ENCODE peak calls at places on chromosome 12, in ten cellular contexts. V is H9; R is ovary; W is activated CD8-positive, alpha-beta memory T cell treated with anti-CD3 and anti-CD28 coated beads for 24 hours; M is LHCN-M2; L is frontal cortex; J is activated naive CD8-positive, alpha-beta T cell treated with anti-CD3 and anti-CD28 coated beads for 36 hours; Y is ELF-1; Q is globus pallidus; C is HAP-1. A is an unnamed sample.

GRCh38 chr12:63450821-63451220 is 217.5 kb downstream of the DPY19L2 start:
- DNase-seq in L (no peak), J (no peak), Q (no peak), R (no peak), Y (no peak), W (no peak), M (no peak), V (no peak), C (no peak), A (no peak)

GRCh38 chr12:77742631-77743030 is 88.1 kb upstream of the NAV3 start:
- DNase-seq in J (no peak), Y (no peak), L (no peak), V (no peak), W (no peak), M (no peak), R (no peak), Q (no peak), C (no peak), A (no peak)

GRCh38 chr12:26434299-26434915 is 239.0 kb downstream of the SSPN start:
- DNase-seq in Q (peak; percentile 70), L (peak; percentile 7), J (peak; percentile 3), Y (peak; percentile 29), M (peak; percentile 71), V (peak; percentile 60), C (peak; percentile 75), W (no peak), R (no peak), A (no peak)

GRCh38 chr12:47772738-47773061 is 338 bp upstream of the SLC48A1 start:
- DNase-seq in R (no peak), Q (no peak), W (no peak), M (no peak), Y (no peak), J (no peak), C (no peak), V (no peak), L (no peak), A (no peak)

GRCh38 chr12:24903305-24904088 is 45.4 kb downstream of the BCAT1 start:
- DNase-seq in J (peak; percentile 27), M (no peak), R (no peak), Q (peak; percentile 49), W (peak; percentile 61), L (peak; percentile 7), C (no peak), V (no peak), Y (no peak), A (no peak)

GRCh38 chr12:64890873-64891468 is 66.5 kb downstream of the TBC1D30 start:
- DNase-seq in M (peak; percentile 72), V (no peak), Y (peak; percentile 51), R (no peak), L (peak; percentile 48), W (no peak), Q (peak; percentile 60), J (no peak), C (peak; percentile 64), A (no peak)

GRCh38 chr12:12872139-12872933 is 19.0 kb upstream of the GPRC5A start:
- DNase-seq in Y (peak; percentile 65), R (no peak), C (no peak), V (peak; percentile 54), M (peak; percentile 46), W (no peak), Q (no peak), L (no peak), J (no peak), A (no peak)

GRCh38 chr12:131882804-131883520 is 11.5 kb upstream of the ULK1 start:
- DNase-seq in C (no peak), L (no peak), J (no peak), Q (no peak), R (no peak), W (no peak), M (no peak), V (peak; percentile 63), Y (peak; percentile 75), A (no peak)

GRCh38 chr12:67222302-67222701 is 46.9 kb upstream of the CAND1 start:
- DNase-seq in M (peak; percentile 39), C (no peak), V (no peak), L (no peak), J (no peak), W (no peak), Q (no peak), R (no peak), Y (peak; percentile 51), A (no peak)

GRCh38 chr12:95265765-95266164 is 48.2 kb downstream of the VEZT start:
- DNase-seq in V (no peak), L (no peak), W (no peak), C (no peak), Q (no peak), J (no peak), M (no peak), Y (no peak), R (no peak), A (no peak)

GRCh38 chr12:26058818-26059217 is 66.0 kb downstream of the BHLHE41 start:
- DNase-seq in Y (no peak), W (no peak), V (no peak), Q (no peak), R (no peak), C (no peak), J (no peak), L (no peak), M (no peak), A (no peak)

GRCh38 chr12:118307069-118307954 is 65.4 kb downstream of the TAOK3 start:
- DNase-seq in C (no peak), M (peak; percentile 94), V (no peak), L (no peak), Q (no peak), R (peak; percentile 24), Y (no peak), W (peak; percentile 61), J (peak; percentile 36), A (peak; percentile 65)

GRCh38 chr12:72273851-72274284 is 1.7 kb downstream of the TRHDE start:
- DNase-seq in C (no peak), M (no peak), W (no peak), Y (peak; percentile 6), J (no peak), L (peak; percentile 8), R (peak; percentile 38), Q (no peak), V (peak; percentile 45), A (no peak)

GRCh38 chr12:93886533-93887511 is 209.6 kb downstream of the CRADD start:
- DNase-seq in R (no peak), W (no peak), C (no peak), L (no peak), Y (no peak), Q (no peak), V (no peak), J (no peak), M (peak; percentile 86), A (no peak)

GRCh38 chr12:108835860-108836634 is 21.3 kb downstream of the SSH1 start:
- DNase-seq in W (no peak), L (no peak), Y (no peak), J (no peak), R (no peak), Q (no peak), V (no peak), M (no peak), C (no peak), A (no peak)

GRCh38 chr12:79347852-79348251 is 342.9 kb downstream of the PAWR start:
- DNase-seq in J (no peak), W (no peak), Y (no peak), M (no peak), C (no peak), R (no peak), V (no peak), Q (no peak), L (no peak), A (no peak)

GRCh38 chr12:119804011-119804641 is 73.0 kb downstream of the CIT start:
- DNase-seq in W (no peak), R (no peak), Q (peak; percentile 71), L (peak; percentile 62), J (peak; percentile 10), M (peak; percentile 87), V (peak; percentile 93), C (no peak), Y (peak; percentile 91), A (no peak)

GRCh38 chr12:87801860-87802720 is 227.1 kb downstream of the C12orf50 start:
- DNase-seq in V (no peak), M (peak; percentile 72), L (no peak), Q (peak; percentile 3), J (no peak), R (no peak), W (no peak), C (no peak), Y (no peak), A (no peak)

GRCh38 chr12:89372584-89373370 is 20.5 kb upstream of the DUSP6 start:
- DNase-seq in Y (peak; percentile 47), R (no peak), V (no peak), L (no peak), Q (no peak), C (no peak), J (no peak), W (no peak), M (no peak), A (no peak)

GRCh38 chr12:58540480-58541299 is 379.6 kb downstream of the LRIG3 start:
- DNase-seq in J (peak; percentile 2), Y (peak; percentile 91), V (peak; percentile 93), W (no peak), C (peak; percentile 67), M (peak; percentile 84), L (no peak), R (peak; percentile 75), Q (peak; percentile 84), A (no peak)

GRCh38 chr12:85468356-85469157 is 188.5 kb downstream of the ALX1 start:
- DNase-seq in Q (peak; percentile 12), V (peak; percentile 62), J (peak; percentile 32), W (peak; percentile 57), C (peak; percentile 48), R (peak; percentile 25), M (peak; percentile 70), L (peak; percentile 24), Y (peak; percentile 81), A (no peak)

GRCh38 chr12:94204647-94205247 is 56.4 kb downstream of the PLXNC1 start:
- DNase-seq in J (peak; percentile 13), L (no peak), R (no peak), W (peak; percentile 61), Q (no peak), Y (no peak), C (no peak), M (no peak), V (no peak), A (no peak)

GRCh38 chr12:96398422-96399080 is 1.7 kb downstream of the CDK17 start:
- DNase-seq in V (no peak), R (no peak), Q (no peak), L (no peak), Y (peak; percentile 7), J (no peak), C (peak; percentile 71), M (no peak), W (no peak), A (no peak)

GRCh38 chr12:105317453-105317852 is 13.0 kb upstream of the C12orf75 start:
- DNase-seq in R (no peak), M (peak; percentile 61), W (no peak), Q (no peak), J (no peak), L (no peak), C (no peak), Y (peak; percentile 24), V (no peak), A (no peak)

GRCh38 chr12:19778111-19778688 is 338.9 kb downstream of the AEBP2 start:
- DNase-seq in L (no peak), R (no peak), Y (no peak), V (no peak), Q (no peak), C (no peak), J (no peak), M (peak; percentile 44), W (no peak), A (no peak)

GRCh38 chr12:93737457-93738198 is 60.5 kb downstream of the CRADD start:
- DNase-seq in C (no peak), W (no peak), M (no peak), R (no peak), L (no peak), Q (no peak), V (no peak), J (no peak), Y (no peak), A (no peak)

GRCh38 chr12:93889516-93890202 is 212.5 kb downstream of the CRADD start:
- DNase-seq in R (no peak), W (no peak), L (no peak), V (no peak), Q (no peak), M (no peak), J (no peak), C (no peak), Y (no peak), A (peak; percentile 46)

GRCh38 chr12:34400423-34400881 is 378.2 kb downstream of the ALG10 start:
- DNase-seq in M (no peak), V (no peak), C (no peak), R (peak; percentile 6), W (peak; percentile 15), Y (no peak), J (no peak), L (peak; percentile 1), Q (no peak), A (peak; percentile 27)